ENCODE peak calls at places on chromosomes 6 and 20, in five cellular contexts. T is colonic mucosa; S is body of pancreas; E is LHCN-M2; W is stimulated activated CD4-positive, alpha-beta T cell treated with anti-CD3 and anti-CD28 coated beads, Interleukin-4, amount 100 ng/mL, for 48 hours. Y is an unnamed sample.

GRCh38 chr20:41509316-41509715 is 108.9 kb downstream of the CHD6 start:
- DNase-seq in S (no peak), W (no peak), T (peak; percentile 64), E (no peak), Y (no peak)

GRCh38 chr6:148800535-148800934 is 53.7 kb downstream of the UST start:
- DNase-seq in E (no peak), S (no peak), W (no peak), T (no peak), Y (no peak)

GRCh38 chr6:9197726-9198125 is 762.4 kb upstream of the SLC35B3 start:
- DNase-seq in S (no peak), E (no peak), W (no peak), T (no peak), Y (no peak)

GRCh38 chr6:30646450-30647038 is 389 bp upstream of the C6orf136 start:
- DNase-seq in E (no peak), T (peak; percentile 92), S (no peak), W (no peak), Y (peak; percentile 95)

GRCh38 chr6:12096342-12096741 is 84.2 kb downstream of the HIVEP1 start:
- DNase-seq in T (no peak), E (no peak), W (no peak), S (no peak), Y (no peak)

GRCh38 chr6:148144917-148145521 is 197.6 kb upstream of the SASH1 start:
- DNase-seq in W (peak; percentile 62), E (peak; percentile 75), T (peak; percentile 84), S (peak; percentile 70), Y (peak; percentile 73)

GRCh38 chr6:15148356-15149058 is 97.4 kb upstream of the JARID2 start:
- DNase-seq in E (peak; percentile 85), S (no peak), T (no peak), W (no peak), Y (no peak)

GRCh38 chr6:138622967-138623366 is 123.7 kb upstream of the NHSL1 start:
- DNase-seq in W (no peak), T (no peak), S (no peak), E (peak; percentile 54), Y (no peak)

GRCh38 chr6:157688960-157689599 is 134.0 kb upstream of the SNX9 start:
- DNase-seq in E (peak; percentile 84), S (no peak), W (no peak), T (peak; percentile 62), Y (peak; percentile 65)

GRCh38 chr6:88629838-88630462 is 333.5 kb downstream of the RNGTT start:
- DNase-seq in E (peak; percentile 3), T (no peak), S (no peak), W (no peak), Y (no peak)

GRCh38 chr20:13700761-13701160 is 62.0 kb upstream of the TASP1 start:
- DNase-seq in T (no peak), E (no peak), W (no peak), S (no peak), Y (no peak)

GRCh38 chr6:79632580-79632979 is 1.5 kb downstream of the SH3BGRL2 start:
- DNase-seq in W (no peak), T (no peak), S (no peak), E (no peak), Y (no peak)

GRCh38 chr6:112286010-112286409 is 31.6 kb upstream of the LAMA4 start:
- DNase-seq in E (peak; percentile 59), T (no peak), W (peak; percentile 42), S (no peak), Y (no peak)

GRCh38 chr6:49913656-49914055 is 47.3 kb upstream of the CRISP1 start:
- DNase-seq in T (no peak), E (no peak), S (no peak), W (no peak), Y (no peak)

GRCh38 chr6:135505648-135506047 is 8.1 kb upstream of the AHI1 start:
- DNase-seq in T (no peak), E (no peak), W (no peak), S (no peak), Y (no peak)

GRCh38 chr20:7858851-7859250 is 81.4 kb downstream of the HAO1 start:
- DNase-seq in W (no peak), T (no peak), E (peak; percentile 93), S (no peak), Y (no peak)

GRCh38 chr6:145155411-145155810 is 579.9 kb downstream of the EPM2A start:
- DNase-seq in W (no peak), E (no peak), T (no peak), S (no peak), Y (no peak)

GRCh38 chr6:168301648-168302398 is 17.8 kb downstream of the DACT2 start:
- DNase-seq in E (no peak), S (no peak), T (peak; percentile 55), W (no peak), Y (no peak)

GRCh38 chr6:159077123-159077522 is 32.3 kb upstream of the TAGAP start:
- DNase-seq in T (peak; percentile 6), E (no peak), W (no peak), S (no peak), Y (no peak)

GRCh38 chr6:148735996-148736395 is 10.8 kb upstream of the UST start:
- DNase-seq in S (no peak), T (no peak), W (no peak), E (no peak), Y (no peak)

GRCh38 chr6:21022343-21023107 is 488.3 kb downstream of the CDKAL1 start:
- DNase-seq in E (peak; percentile 27), S (peak; percentile 52), W (no peak), T (peak; percentile 29), Y (peak; percentile 78)

GRCh38 chr20:5364136-5364821 is 47.5 kb upstream of the PROKR2 start:
- DNase-seq in T (no peak), E (no peak), W (no peak), S (no peak), Y (no peak)

GRCh38 chr6:5028301-5028700 is 24.5 kb upstream of the RPP40 start:
- DNase-seq in W (no peak), T (no peak), E (no peak), S (no peak), Y (no peak)

GRCh38 chr6:56708810-56709597 is 66.3 kb upstream of the DST start:
- DNase-seq in E (peak; percentile 86), W (no peak), S (no peak), T (no peak), Y (no peak)

GRCh38 chr6:79145301-79145700 is 67.2 kb upstream of the PHIP start:
- DNase-seq in E (no peak), S (no peak), W (no peak), T (no peak), Y (no peak)

GRCh38 chr6:68238097-68238597 is 396.9 kb upstream of the ADGRB3 start:
- DNase-seq in E (peak; percentile 78), T (no peak), S (no peak), W (no peak), Y (no peak)

GRCh38 chr20:32457476-32457986 is 99.4 kb downstream of the ASXL1 start:
- DNase-seq in S (peak; percentile 84), T (no peak), E (peak; percentile 54), W (no peak), Y (peak; percentile 68)